ENCODE peak calls at places on chromosomes 13 and 19, in ten cellular contexts. P is cardiac muscle cell; C is thyroid gland; Z is upper lobe of right lung; Y is lung; F is tibial artery; R is transverse colon; A is naive thymus-derived CD4-positive, alpha-beta T cell; L is Peyer's patch; K is left ventricle myocardium inferior. O is an unnamed sample. For H3K27me3, the result is how much of the 10 kb centered on the place peaks cover.

GRCh38 chr19:18097217-18097992 is at the start of gene MAST3:
- DNase-seq in Z (peak), C (peak), Y (peak), K (peak), R (peak), P (peak), L (peak), F (peak), A (peak), O (peak)

GRCh38 chr19:34936184-34936583 is 9.5 kb downstream of the ZNF30 start:
- DNase-seq in P (no peak), C (no peak), A (no peak), F (no peak), R (no peak), Y (no peak), Z (no peak), L (no peak), K (no peak), O (no peak)

GRCh38 chr19:4647676-4648644 is 8.6 kb downstream of the TNFAIP8L1 start:
- DNase-seq in A (no peak), K (peak), F (no peak), L (no peak), Z (no peak), C (peak), Y (no peak), R (no peak), P (no peak), O (no peak)

GRCh38 chr19:46660601-46661019 is 372 bp downstream of the DACT3 start:
- DNase-seq in C (no peak), P (no peak), K (peak), Z (no peak), Y (no peak), L (no peak), A (no peak), R (no peak), F (no peak), O (no peak)

GRCh38 chr13:102392810-102393209 is 9.0 kb downstream of the FGF14 start:
- DNase-seq in F (no peak), P (no peak), Y (no peak), C (no peak), L (no peak), Z (no peak), A (no peak), R (no peak), K (no peak), O (no peak)

GRCh38 chr19:4638330-4638729 is 986 bp upstream of the TNFAIP8L1 start:
- DNase-seq in P (no peak), Y (no peak), R (no peak), K (peak), A (no peak), F (no peak), L (no peak), C (peak), Z (no peak), O (no peak)

GRCh38 chr13:52162279-52163101 is 3.1 kb upstream of the NEK3 start:
- DNase-seq in C (no peak), K (no peak), L (no peak), R (no peak), A (no peak), P (no peak), Z (no peak), Y (no peak), F (no peak), O (no peak)

GRCh38 chr13:50691682-50692263 is 151.7 kb downstream of the DLEU7 start:
- DNase-seq in C (no peak), K (no peak), R (no peak), Y (no peak), F (no peak), A (no peak), P (peak), L (no peak), Z (no peak), O (no peak)

GRCh38 chr19:14632286-14632685 is 42.4 kb downstream of the ADGRE3 start:
- DNase-seq in P (no peak), K (no peak), Z (no peak), C (no peak), R (no peak), A (peak), L (no peak), Y (no peak), F (no peak), O (no peak)

GRCh38 chr13:35566340-35566739 is 89.9 kb upstream of the MAB21L1 start:
- DNase-seq in C (no peak), K (no peak), P (no peak), L (no peak), A (no peak), Y (no peak), R (no peak), Z (no peak), F (no peak), O (no peak)

GRCh38 chr19:50387868-50388245 is 3.7 kb downstream of the POLD1 start:
- DNase-seq in Z (no peak), R (no peak), K (no peak), A (no peak), P (no peak), Y (no peak), F (no peak), L (no peak), C (no peak), O (no peak)

GRCh38 chr19:18660051-18660910 is 23.2 kb upstream of the CRTC1 start:
- DNase-seq in K (peak), R (peak), A (no peak), C (no peak), P (no peak), F (peak), Z (peak), L (peak), Y (peak), O (no peak)

GRCh38 chr19:38958301-38958700 is 17.2 kb downstream of the FBXO17 start:
- DNase-seq in C (no peak), L (no peak), Y (no peak), A (no peak), P (no peak), Z (no peak), F (no peak), K (no peak), R (no peak), O (no peak)

GRCh38 chr19:44582581-44583265 is 30.6 kb upstream of the IGSF23 start:
- DNase-seq in K (no peak), Z (peak), R (peak), P (peak), A (no peak), L (peak), Y (no peak), C (no peak), F (no peak), O (no peak)

GRCh38 chr13:110228936-110229904 is 77.7 kb downstream of the COL4A1 start:
- DNase-seq in F (no peak), K (no peak), P (no peak), R (no peak), Y (no peak), A (no peak), Z (no peak), C (no peak), L (no peak), O (no peak)

GRCh38 chr13:35549481-35549880 is 73.0 kb upstream of the MAB21L1 start:
- DNase-seq in Z (no peak), Y (no peak), F (no peak), C (no peak), K (no peak), R (no peak), L (no peak), P (no peak), A (no peak), O (no peak)

GRCh38 chr13:106471957-106472543 is 63.4 kb downstream of the EFNB2 start:
- DNase-seq in F (peak), L (peak), P (peak), A (no peak), Z (no peak), Y (peak), R (peak), K (no peak), C (peak), O (no peak)

GRCh38 chr13:42821437-42821836 is 40.1 kb downstream of the FAM216B start:
- DNase-seq in L (no peak), C (no peak), F (no peak), P (no peak), Y (no peak), R (no peak), Z (no peak), K (no peak), A (no peak), O (no peak)

GRCh38 chr19:5407356-5407755 is 47.9 kb upstream of the ZNRF4 start:
- DNase-seq in Y (no peak), L (no peak), A (no peak), C (no peak), Z (no peak), P (no peak), R (no peak), F (no peak), K (no peak), O (no peak)

GRCh38 chr13:32530841-32531253 is 7.7 kb downstream of the N4BP2L2 start:
- DNase-seq in P (no peak), K (no peak), F (no peak), Y (no peak), Z (no peak), L (no peak), A (peak), R (no peak), C (no peak), O (no peak)

GRCh38 chr19:40662925-40663711 is 27.3 kb downstream of the NUMBL start:
- DNase-seq in A (peak), L (peak), K (peak), R (peak), P (peak), Y (peak), Z (peak), F (peak), C (peak), O (peak)

GRCh38 chr13:113756441-113757097 is 2.5 kb upstream of the TMEM255B start:
- DNase-seq in C (no peak), L (peak), P (no peak), Z (peak), K (no peak), F (no peak), R (no peak), A (no peak), Y (no peak), O (no peak)

GRCh38 chr19:19096641-19097627 is 33.1 kb downstream of the SLC25A42 start:
- DNase-seq in L (peak), P (no peak), R (peak), Z (no peak), K (no peak), F (no peak), Y (no peak), A (no peak), C (no peak), O (no peak)

GRCh38 chr13:98175823-98176222 is 1.2 kb downstream of the RNF113B start:
- DNase-seq in Y (no peak), C (no peak), K (no peak), Z (no peak), L (no peak), F (no peak), P (no peak), R (no peak), A (no peak), O (no peak)

GRCh38 chr13:107205318-107206112 is 637.6 kb upstream of the ARGLU1 start:
- DNase-seq in A (peak), F (peak), R (peak), Y (peak), C (peak), K (peak), Z (peak), P (peak), L (peak), O (peak)

GRCh38 chr13:23554000-23554399 is 16.2 kb upstream of the TNFRSF19 start:
- DNase-seq in Y (no peak), K (no peak), Z (no peak), C (no peak), L (no peak), F (no peak), A (no peak), R (no peak), P (no peak), O (no peak)

GRCh38 chr13:48580886-48581285 is 48.0 kb upstream of the RCBTB2 start:
- DNase-seq in P (no peak), A (no peak), Z (no peak), Y (no peak), R (no peak), L (no peak), F (no peak), K (no peak), C (no peak), O (no peak)

GRCh38 chr13:75330770-75331169 is 151.2 kb downstream of the TBC1D4 start:
- DNase-seq in K (no peak), Z (no peak), R (no peak), F (no peak), L (no peak), P (no peak), A (no peak), C (no peak), Y (no peak), O (no peak)

GRCh38 chr19:42199440-42200115 is 17.9 kb downstream of the DEDD2 start:
- DNase-seq in A (peak), K (peak), F (peak), R (peak), L (peak), P (no peak), Y (peak), Z (peak), C (no peak), O (peak)

GRCh38 chr19:12792048-12792852 is 964 bp downstream of the JUNB start:
- DNase-seq in C (peak), R (peak), A (peak), Z (peak), Y (peak), L (peak), K (peak), F (no peak), P (peak), O (peak)

GRCh38 chr19:12791345-12792047 is at the start of gene JUNB:
- DNase-seq in P (peak), L (peak), Y (peak), F (peak), C (peak), R (peak), Z (peak), A (peak), K (peak), O (peak)

GRCh38 chr19:12789904-12790619 is 1.2 kb upstream of the JUNB start:
- DNase-seq in K (peak), Z (peak), P (peak), R (peak), A (peak), F (peak), Y (peak), C (peak), L (peak), O (peak)

GRCh38 chr19:12789098-12789903 is 2.0 kb upstream of the JUNB start:
- DNase-seq in Z (no peak), R (no peak), K (no peak), A (peak), P (no peak), L (no peak), C (no peak), Y (no peak), F (no peak), O (no peak)

DNA sequence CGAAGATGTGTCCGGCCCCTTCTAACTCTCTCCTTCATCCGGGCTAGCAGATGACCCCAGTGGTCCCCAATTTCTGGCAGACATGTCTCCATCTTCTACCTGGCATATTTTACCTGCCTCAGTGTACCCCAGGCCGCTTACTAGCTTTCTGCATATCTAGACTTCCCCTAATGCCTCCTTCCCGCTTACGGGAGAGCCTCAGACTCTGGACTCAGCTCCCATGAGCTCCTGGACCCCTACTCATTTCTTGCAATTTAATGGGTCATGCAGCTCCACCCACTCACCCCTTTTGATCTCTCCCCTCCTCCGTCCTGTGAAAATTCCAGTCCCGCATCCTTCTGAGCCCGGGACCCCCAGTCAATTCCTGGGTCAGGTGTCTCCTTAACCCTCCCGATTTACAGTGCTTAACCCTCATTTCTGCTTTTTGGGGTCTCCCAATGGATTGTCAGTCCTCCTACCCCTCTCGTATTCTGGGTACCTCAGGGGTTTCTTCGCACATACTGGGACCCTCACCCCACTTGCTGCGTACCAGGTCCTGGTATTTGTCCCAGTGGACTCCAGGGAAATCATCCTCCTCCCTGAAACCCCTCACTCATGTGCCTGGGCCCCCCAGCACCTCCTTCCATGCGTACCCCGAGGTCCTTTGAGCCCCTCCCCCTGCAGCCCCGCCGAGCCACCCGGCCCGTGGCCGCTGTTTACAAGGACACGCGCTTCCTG is 500 bp upstream of the JUNB start:
- DNase-seq in L (no peak), F (no peak), C (peak), Y (no peak), Z (no peak), K (no peak), A (peak), R (no peak), P (no peak), O (no peak)
- H3K4me3 ChIP-seq in L (peak), F (peak), C (no peak), Y (peak), Z (peak), K (peak), A (peak), R (peak), P (peak), O (peak)

DNA sequence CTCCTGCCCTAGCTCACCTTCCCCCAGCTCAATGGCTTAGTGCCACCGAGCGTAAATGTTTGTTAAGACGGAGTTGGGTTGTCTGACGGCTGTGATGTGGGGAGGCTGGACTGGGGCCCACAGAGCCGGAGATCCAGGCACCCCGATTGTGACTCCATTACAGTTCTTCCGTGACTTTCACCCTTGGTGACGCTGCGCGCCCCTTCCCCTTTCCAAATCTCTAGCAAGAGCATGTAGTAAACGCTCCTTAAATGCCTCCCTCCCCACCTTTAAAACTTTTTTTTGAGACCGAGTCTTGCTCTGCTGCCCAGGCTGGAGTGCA is 829 bp downstream of the REEP6 start:
- DNase-seq in L (no peak), C (no peak), A (no peak), K (no peak), F (no peak), Y (no peak), Z (no peak), P (no peak), R (no peak), O (no peak)
- H3K27me3 ChIP-seq in L (under half), C (under half), A (under half), K (under half), F (under half), Y (under half), Z (under half), P (under half), R (under half), O (under half)

GRCh38 chr19:1125601-1126533 is 22.1 kb downstream of the GPX4 start:
- DNase-seq in K (no peak), Y (no peak), Z (no peak), L (no peak), F (peak), R (no peak), A (no peak), P (no peak), C (no peak), O (no peak)
- H3K4me3 ChIP-seq in K (no peak), Y (no peak), Z (no peak), L (no peak), F (no peak), R (no peak), A (no peak), P (no peak), C (no peak), O (no peak)

GRCh38 chr19:3433313-3433712 is 47.0 kb downstream of the SMIM24 start:
- DNase-seq in Z (no peak), F (no peak), R (no peak), P (no peak), K (no peak), Y (no peak), C (no peak), L (no peak), A (no peak), O (no peak)
- H3K27me3 ChIP-seq in Z (under half), F (under half), R (under half), P (under half), K (under half), Y (under half), C (under half), L (under half), A (under half), O (under half)

GRCh38 chr13:99926014-99926731 is 45.4 kb downstream of the ZIC5 start:
- DNase-seq in P (no peak), R (peak), C (peak), A (no peak), L (peak), K (no peak), Z (no peak), Y (no peak), F (no peak), O (no peak)
- H3K4me3 ChIP-seq in P (no peak), R (no peak), C (no peak), A (no peak), L (peak), K (no peak), Z (no peak), Y (no peak), F (no peak), O (no peak)

GRCh38 chr13:112117258-112117954 is 50.5 kb downstream of the SOX1 start:
- DNase-seq in L (no peak), A (no peak), P (no peak), F (no peak), Y (no peak), C (no peak), R (no peak), Z (no peak), K (no peak), O (no peak)
- H3K27me3 ChIP-seq in L (under half), A (under half), P (half or more), F (under half), Y (under half), C (under half), R (under half), Z (under half), K (half or more), O (under half)

GRCh38 chr19:33393286-33394005 is 19.9 kb downstream of the CEBPG start:
- DNase-seq in C (peak), K (peak), R (no peak), A (peak), Z (no peak), P (no peak), L (peak), Y (no peak), F (peak), O (no peak)
- H3K4me3 ChIP-seq in C (no peak), K (no peak), R (no peak), A (no peak), Z (no peak), P (no peak), L (no peak), Y (no peak), F (no peak), O (no peak)